ENCODE peak calls at places on chromosome 4, in four cellular contexts. W, D, G and O are unnamed samples.

GRCh38 chr4:153153339-153153851 is 50.8 kb upstream of the TRIM2 start:
- DNase-seq in W (peak), G (no peak), D (peak), O (no peak)

GRCh38 chr4:87502580-87503238 is 26.5 kb downstream of the SPARCL1 start:
- DNase-seq in G (no peak), W (no peak), D (peak), O (no peak)

GRCh38 chr4:175622887-175623286 is 189.2 kb downstream of the GPM6A start:
- DNase-seq in W (no peak), D (no peak), G (no peak), O (no peak)

GRCh38 chr4:8157496-8157895 is 1.1 kb downstream of the ABLIM2 start:
- DNase-seq in D (no peak), W (no peak), G (no peak), O (no peak)

GRCh38 chr4:35538807-35539206 is 705.5 kb downstream of the ARAP2 start:
- DNase-seq in W (no peak), G (no peak), D (no peak), O (no peak)

GRCh38 chr4:86220137-86220536 is 139.7 kb downstream of the MAPK10 start:
- DNase-seq in W (no peak), D (peak), G (no peak), O (no peak)

GRCh38 chr4:19807505-19807904 is 444.2 kb upstream of the SLIT2 start:
- DNase-seq in D (peak), G (no peak), W (no peak), O (no peak)

GRCh38 chr4:143482753-143483362 is 30.6 kb upstream of the SMARCA5 start:
- DNase-seq in D (peak), W (no peak), G (no peak), O (no peak)

GRCh38 chr4:153471691-153472080 is 5.5 kb downstream of the TMEM131L start:
- DNase-seq in D (no peak), W (no peak), G (no peak), O (no peak)

GRCh38 chr4:77488882-77489281 is 116.7 kb upstream of the CXCL13 start:
- DNase-seq in G (no peak), D (no peak), W (no peak), O (no peak)

GRCh38 chr4:173577963-173578362 is 47.9 kb upstream of the HAND2 start:
- DNase-seq in G (no peak), W (no peak), D (no peak), O (no peak)
- TF ChIP-seq CHD1 in G (no peak), W (no peak), D (no peak), O (no peak)

DNA sequence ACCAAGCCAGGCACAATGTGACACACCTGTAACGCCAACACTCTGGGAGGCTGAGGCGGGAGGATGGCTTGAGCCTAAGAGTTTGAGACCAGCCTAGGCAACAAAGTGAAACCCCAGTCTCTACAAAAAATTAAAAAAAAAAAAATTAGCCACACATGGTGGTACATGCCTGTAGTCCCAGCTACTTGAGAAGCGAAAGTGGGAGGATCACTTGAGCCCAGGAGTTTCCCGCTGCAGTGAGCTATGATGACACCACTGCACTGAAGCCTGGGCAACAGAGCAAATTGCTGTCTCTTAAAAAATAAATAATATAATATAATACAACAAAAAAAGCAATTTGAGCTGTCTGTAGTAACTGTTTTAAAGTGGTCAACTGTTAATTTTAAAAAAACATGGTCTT is 13.2 kb downstream of the SPOCK3 start:
- DNase-seq in W (no peak), D (no peak), G (no peak), O (no peak)
- TF ChIP-seq CHD1 in W (no peak), D (no peak), G (no peak), O (no peak)

DNA sequence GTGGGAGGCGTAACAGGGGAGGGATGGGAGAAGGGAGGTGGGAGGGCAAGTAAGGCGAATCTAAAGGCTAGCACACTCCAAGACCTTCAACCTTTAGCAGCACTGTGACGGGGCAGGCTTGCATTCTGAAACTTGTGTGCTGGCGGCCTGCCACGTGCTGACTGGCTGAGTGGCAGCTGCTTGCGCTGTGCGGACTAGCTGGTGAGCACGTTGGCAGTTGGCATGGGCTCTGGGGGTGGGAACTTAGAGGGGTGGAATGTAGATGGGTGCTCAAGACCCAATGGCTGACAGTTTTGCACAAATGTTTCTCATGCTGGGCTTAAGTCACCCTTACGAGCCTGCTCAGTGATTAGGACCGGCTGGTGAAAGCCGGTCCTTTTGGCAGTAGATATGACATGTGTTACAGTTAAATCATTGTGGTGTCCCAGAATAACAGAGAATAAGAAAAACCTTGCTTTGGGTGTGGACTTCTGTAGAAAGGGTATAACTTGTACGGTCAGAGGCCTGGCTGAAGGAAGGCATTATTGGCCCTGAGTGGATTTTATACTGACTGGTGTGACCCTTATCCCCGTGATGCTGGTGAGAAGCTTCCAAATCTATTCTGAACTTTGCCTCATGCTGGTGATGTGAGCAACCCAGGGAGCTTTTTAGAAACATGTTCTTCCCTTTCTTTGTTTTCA is 107.6 kb upstream of the SLC4A4 start:
- DNase-seq in D (peak), G (no peak), W (no peak), O (no peak)
- TF ChIP-seq CHD1 in D (no peak), G (no peak), W (no peak), O (no peak)

DNA sequence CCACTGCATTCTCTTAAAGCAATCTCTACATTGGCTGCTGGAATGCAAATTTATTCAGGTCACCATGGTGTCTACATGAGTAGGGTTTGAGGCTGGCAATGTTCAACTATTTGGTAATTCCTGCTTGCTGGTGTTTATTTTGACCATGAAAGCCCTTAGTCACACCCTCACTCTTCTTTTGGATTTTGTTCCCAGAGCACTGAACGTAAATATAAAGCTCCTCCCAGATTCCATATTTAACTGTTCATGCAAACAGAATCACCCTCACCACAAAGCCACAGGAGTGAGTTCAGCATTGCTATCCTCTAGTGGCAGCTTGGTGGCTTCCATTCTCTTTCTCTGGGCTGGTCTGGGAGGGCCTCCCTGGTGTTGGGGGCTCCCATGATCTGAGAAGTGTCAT is 82.8 kb downstream of the LNX1 start:
- DNase-seq in G (no peak), W (no peak), D (peak), O (no peak)
- TF ChIP-seq CHD1 in G (no peak), W (no peak), D (no peak), O (no peak)

GRCh38 chr4:15964159-15964558 is 1.2 kb upstream of the FGFBP2 start:
- DNase-seq in D (no peak), G (no peak), W (no peak), O (no peak)
- TF ChIP-seq CHD1 in D (no peak), G (no peak), W (no peak), O (no peak)

GRCh38 chr4:107931775-107932321 is 499 bp downstream of the CYP2U1 start:
- DNase-seq in G (no peak), W (no peak), D (no peak), O (no peak)
- TF ChIP-seq CHD1 in G (no peak), W (no peak), D (no peak), O (no peak)

GRCh38 chr4:13267091-13267490 is 217.0 kb downstream of the RAB28 start:
- DNase-seq in W (no peak), D (no peak), G (no peak), O (no peak)
- TF ChIP-seq CHD1 in W (no peak), D (no peak), G (no peak), O (no peak)